ENCODE peak calls at places on chromosomes 1 and 21, in four cellular contexts. S is sciatic nerve, U is fibroblast of lung, G is anterior cingulate cortex. R is an unnamed sample.

GRCh38 chr1:46747683-46748288 is 28.9 kb upstream of the EFCAB14 start:
- DNase-seq in S (no peak), U (peak), G (peak), R (no peak)

GRCh38 chr1:103529746-103530145 is 4.2 kb downstream of the RNPC3 start:
- DNase-seq in G (no peak), S (no peak), U (peak), R (peak)

GRCh38 chr1:108962681-108963051 is 618 bp downstream of the CLCC1 start:
- DNase-seq in U (peak), G (no peak), S (no peak), R (no peak)

GRCh38 chr1:160189649-160190625 is at the start of gene CASQ1:
- DNase-seq in S (peak), G (peak), U (peak), R (no peak)

GRCh38 chr1:248786106-248786665 is 30.6 kb upstream of the LYPD8 start:
- DNase-seq in S (no peak), U (no peak), G (no peak), R (no peak)

GRCh38 chr1:3116560-3116959 is 47.6 kb downstream of the PRDM16 start:
- DNase-seq in G (no peak), S (no peak), U (no peak), R (no peak)

GRCh38 chr1:204287466-204287881 is 72.3 kb downstream of the PLEKHA6 start:
- DNase-seq in U (no peak), G (peak), S (no peak), R (no peak)

GRCh38 chr1:21811875-21812305 is at the start of gene LDLRAD2:
- DNase-seq in S (no peak), G (no peak), U (no peak), R (no peak)

GRCh38 chr1:8815582-8816285 is 1.7 kb downstream of the RERE start:
- DNase-seq in S (no peak), G (peak), U (peak), R (no peak)

GRCh38 chr1:172533511-172534116 is 664 bp downstream of the SUCO start:
- DNase-seq in U (peak), S (peak), G (no peak), R (no peak)

GRCh38 chr1:22275211-22275610 is 132.3 kb upstream of the WNT4 start:
- DNase-seq in U (no peak), S (no peak), G (no peak), R (no peak)

GRCh38 chr1:203559523-203559922 is 65.6 kb downstream of the OPTC start:
- DNase-seq in G (no peak), S (no peak), U (peak), R (no peak)

GRCh38 chr1:162587347-162587746 is 25.8 kb downstream of the UAP1 start:
- DNase-seq in G (no peak), U (no peak), S (no peak), R (no peak)

GRCh38 chr21:34948157-34948556 is 100.9 kb downstream of the RUNX1 start:
- DNase-seq in U (no peak), S (no peak), G (no peak), R (no peak)

GRCh38 chr1:97630281-97630680 is 290.6 kb downstream of the DPYD start:
- DNase-seq in S (no peak), U (no peak), G (no peak), R (no peak)

GRCh38 chr1:112762541-112763141 is 47.5 kb upstream of the PPM1J start:
- DNase-seq in G (no peak), S (no peak), U (peak), R (no peak)

GRCh38 chr1:11025618-11026017 is 13.2 kb downstream of the TARDBP start:
- DNase-seq in U (no peak), S (no peak), G (no peak), R (no peak)

GRCh38 chr1:205191127-205191577 is 20.4 kb downstream of the DSTYK start:
- DNase-seq in U (peak), S (no peak), G (no peak), R (no peak)

GRCh38 chr1:102186541-102186940 is 189.8 kb upstream of the OLFM3 start:
- DNase-seq in G (no peak), S (no peak), U (no peak), R (no peak)

GRCh38 chr1:205925730-205926129 is 17.5 kb downstream of the SLC26A9 start:
- DNase-seq in U (peak), G (no peak), S (peak), R (no peak)

GRCh38 chr1:57835620-57836019 is 411.8 kb upstream of the DAB1 start:
- DNase-seq in G (no peak), U (peak), S (no peak), R (no peak)

GRCh38 chr21:38831526-38832467 is 26.1 kb downstream of the ETS2 start:
- DNase-seq in U (peak), G (no peak), S (peak), R (no peak)

GRCh38 chr1:234875953-234876814 is 252.5 kb downstream of the TOMM20 start:
- DNase-seq in G (no peak), U (peak), S (no peak), R (no peak)

GRCh38 chr1:228295201-228295600 is 87.4 kb downstream of the OBSCN start:
- DNase-seq in S (no peak), G (no peak), U (no peak), R (no peak)

GRCh38 chr1:220884109-220884980 is 5.1 kb downstream of the HLX start:
- DNase-seq in U (no peak), S (no peak), G (no peak), R (no peak)

GRCh38 chr1:212470059-212470458 is 37.3 kb downstream of the NENF start:
- DNase-seq in S (peak), G (peak), U (peak), R (peak)

GRCh38 chr1:180145446-180145845 is 9.2 kb upstream of the QSOX1 start:
- DNase-seq in U (no peak), S (no peak), G (no peak), R (no peak)

R was measured in nucleus accumbens.